ENCODE peak calls at places on chromosomes 1 and 21, in six cellular contexts. J is Peyer's patch, X is GM23338, I is GM10248, T is foreskin fibroblast, E is A549. G is an unnamed sample.

GRCh38 chr1:36879613-36880012 is 154.7 kb downstream of the GRIK3 start:
- DNase-seq in J (no peak), X (no peak), I (no peak), T (no peak), E (no peak), G (no peak)

GRCh38 chr1:37446874-37447273 is 27.5 kb upstream of the ZC3H12A start:
- DNase-seq in J (no peak), X (no peak), I (no peak), T (no peak), E (no peak), G (no peak)

GRCh38 chr1:84997667-84998600 is 1.0 kb upstream of the MCOLN2 start:
- DNase-seq in J (no peak), X (peak), I (peak), T (peak), E (no peak), G (no peak)

GRCh38 chr1:214187152-214187900 is 93.6 kb upstream of the SMYD2 start:
- DNase-seq in J (no peak), X (peak), I (no peak), T (peak), E (no peak), G (no peak)

GRCh38 chr21:35252831-35253230 is 203.7 kb upstream of the RUNX1 start:
- DNase-seq in J (no peak), X (no peak), I (no peak), T (peak), E (no peak), G (no peak)

GRCh38 chr1:55060133-55060999 is 21.0 kb downstream of the PCSK9 start:
- DNase-seq in J (no peak), X (no peak), I (no peak), T (no peak), E (no peak), G (no peak)

GRCh38 chr1:197486948-197487347 is 218.9 kb downstream of the CRB1 start:
- DNase-seq in J (no peak), X (no peak), I (no peak), T (peak), E (no peak), G (no peak)

GRCh38 chr1:218536311-218536710 is 191.2 kb downstream of the TGFB2 start:
- DNase-seq in J (no peak), X (no peak), I (no peak), T (no peak), E (no peak), G (no peak)

GRCh38 chr1:39076127-39076798 is 50.1 kb downstream of the NDUFS5 start:
- DNase-seq in J (peak), X (no peak), I (no peak), T (peak), E (no peak), G (no peak)

GRCh38 chr1:26517766-26518049 is 11.9 kb upstream of the RPS6KA1 start:
- DNase-seq in J (no peak), X (no peak), I (no peak), T (no peak), E (no peak), G (no peak)

GRCh38 chr1:153677718-153678518 is 570 bp upstream of the NPR1 start:
- DNase-seq in J (peak), X (peak), I (peak), T (peak), E (peak), G (no peak)

GRCh38 chr1:16450863-16451481 is 10.4 kb downstream of the NECAP2 start:
- DNase-seq in J (no peak), X (no peak), I (no peak), T (no peak), E (no peak), G (no peak)

GRCh38 chr21:37447288-37447936 is 80.8 kb downstream of the DYRK1A start:
- DNase-seq in J (no peak), X (no peak), I (no peak), T (no peak), E (no peak), G (no peak)

GRCh38 chr1:115411388-115412063 is 73.5 kb upstream of the NGF start:
- DNase-seq in J (no peak), X (no peak), I (no peak), T (peak), E (peak), G (no peak)

GRCh38 chr1:48619529-48619928 is 147.5 kb upstream of the SPATA6 start:
- DNase-seq in J (no peak), X (peak), I (no peak), T (peak), E (peak), G (no peak)

GRCh38 chr1:46603481-46603857 is 599 bp downstream of the MKNK1 start:
- DNase-seq in J (no peak), X (no peak), I (no peak), T (peak), E (no peak), G (no peak)

GRCh38 chr1:205536759-205537361 is 32.4 kb downstream of the CDK18 start:
- DNase-seq in J (peak), X (no peak), I (no peak), T (no peak), E (no peak), G (no peak)

GRCh38 chr1:165364432-165365133 is 8.1 kb upstream of the LMX1A start:
- DNase-seq in J (no peak), X (no peak), I (no peak), T (peak), E (no peak), G (no peak)

GRCh38 chr1:117231748-117232373 is 21.1 kb upstream of the VTCN1 start:
- DNase-seq in J (no peak), X (no peak), I (no peak), T (no peak), E (no peak), G (no peak)

GRCh38 chr1:165860065-165860464 is 32.7 kb downstream of the UCK2 start:
- DNase-seq in J (peak), X (no peak), I (no peak), T (no peak), E (no peak), G (no peak)

GRCh38 chr1:117365350-117366280 is 1.6 kb upstream of the MAN1A2 start:
- DNase-seq in J (no peak), X (no peak), I (no peak), T (peak), E (no peak), G (no peak)

GRCh38 chr1:85343612-85344255 is 67.3 kb upstream of the BCL10 start:
- DNase-seq in J (no peak), X (peak), I (no peak), T (peak), E (no peak), G (no peak)

GRCh38 chr1:210438928-210439841 is 110.5 kb downstream of the HHAT start:
- DNase-seq in J (no peak), X (no peak), I (no peak), T (peak), E (peak), G (no peak)

GRCh38 chr1:55986003-55986402 is 593.4 kb downstream of the PLPP3 start:
- DNase-seq in J (no peak), X (no peak), I (no peak), T (peak), E (no peak), G (no peak)

GRCh38 chr1:233233508-233234040 is 62.0 kb downstream of the PCNX2 start:
- DNase-seq in J (no peak), X (no peak), I (no peak), T (no peak), E (no peak), G (no peak)

GRCh38 chr1:230087034-230087721 is 20.1 kb downstream of the GALNT2 start:
- DNase-seq in J (no peak), X (no peak), I (no peak), T (no peak), E (no peak), G (no peak)
- TF ChIP-seq CTCF in J (no peak), X (no peak), I (no peak), T (no peak), E (no peak), G (no peak)

GRCh38 chr1:43569175-43569574 is 38.5 kb downstream of the PTPRF start:
- DNase-seq in J (no peak), X (no peak), I (peak), T (no peak), E (no peak), G (no peak)
- TF ChIP-seq CTCF in J (no peak), X (no peak), I (no peak), T (no peak), E (no peak), G (no peak)

GRCh38 chr1:11648732-11649158 is 5.5 kb downstream of the FBXO2 start:
- DNase-seq in J (peak), X (peak), I (no peak), T (peak), E (no peak), G (no peak)
- TF ChIP-seq CTCF in J (no peak), X (no peak), I (no peak), T (no peak), E (no peak), G (no peak)

GRCh38 chr1:31222176-31222575 is 17.5 kb downstream of the NKAIN1 start:
- DNase-seq in J (no peak), X (peak), I (no peak), T (no peak), E (no peak), G (no peak)
- TF ChIP-seq CTCF in J (no peak), X (no peak), I (no peak), T (no peak), E (no peak), G (no peak)

GRCh38 chr1:3533051-3534048 is 78.0 kb downstream of the MEGF6 start:
- DNase-seq in J (no peak), X (peak), I (no peak), T (no peak), E (peak), G (no peak)
- TF ChIP-seq CTCF in J (no peak), X (peak), I (no peak), T (no peak), E (no peak), G (no peak)

DNA sequence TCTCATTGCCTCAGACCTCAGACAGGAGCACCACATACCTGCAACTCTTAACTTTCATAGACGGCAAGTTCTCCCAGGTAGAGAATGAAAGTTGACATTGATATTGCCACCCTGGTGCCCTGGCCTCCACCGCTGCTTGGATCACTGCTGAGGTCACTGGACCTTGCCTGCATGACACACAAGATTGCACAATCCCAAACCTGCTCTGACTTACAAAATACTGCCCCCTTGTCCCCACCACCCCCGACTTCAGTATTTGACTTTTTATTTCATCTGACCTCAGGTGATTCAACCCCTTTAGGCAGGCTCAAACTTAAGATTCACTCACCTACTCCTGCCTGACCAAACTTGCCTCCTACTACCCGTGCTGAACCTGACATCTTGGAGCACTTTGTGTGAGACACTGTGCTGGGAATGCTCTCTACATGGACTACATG is 43.1 kb upstream of the S1PR1 start:
- DNase-seq in J (no peak), X (no peak), I (no peak), T (peak), E (no peak), G (no peak)
- TF ChIP-seq CTCF in J (no peak), X (no peak), I (no peak), T (no peak), E (no peak), G (no peak)

G was measured in CD14-positive monocyte.